ENCODE peak calls at places on chromosome 15, in ten cellular contexts. S is GM06990, G is heart right ventricle, N is aorta, B is iPS DF 6.9, A is kidney epithelial cell, X is upper lobe of right lung, V is sigmoid colon, R is mammary epithelial cell, L is GM23338. W is an unnamed sample.

GRCh38 chr15:60917469-60918130 is 311.5 kb downstream of the RORA start:
- DNase-seq in S (no peak), G (peak; percentile 58), N (no peak), B (no peak), A (no peak), X (no peak), V (peak; percentile 90), R (no peak), L (no peak), W (no peak)

GRCh38 chr15:70036585-70037343 is 61.0 kb downstream of the TLE3 start:
- DNase-seq in S (peak; percentile 79), G (no peak), N (no peak), B (no peak), A (no peak), X (peak; percentile 55), V (no peak), R (peak; percentile 12), L (no peak), W (no peak)

GRCh38 chr15:32859246-32859645 is 141.4 kb downstream of the GREM1 start:
- DNase-seq in S (no peak), G (no peak), N (no peak), B (no peak), A (no peak), X (no peak), V (no peak), R (no peak), L (no peak), W (no peak)

GRCh38 chr15:35874260-35874905 is 328.4 kb upstream of the DPH6 start:
- DNase-seq in S (no peak), G (no peak), N (no peak), B (no peak), A (peak; percentile 84), X (no peak), V (no peak), R (peak; percentile 92), L (no peak), W (no peak)

GRCh38 chr15:26433818-26434217 is 339.0 kb downstream of the GABRB3 start:
- DNase-seq in S (no peak), G (peak; percentile 13), N (no peak), B (no peak), A (no peak), X (no peak), V (no peak), R (no peak), L (no peak), W (no peak)

GRCh38 chr15:76979996-76980520 is 14.9 kb upstream of the PSTPIP1 start:
- DNase-seq in S (no peak), G (no peak), N (peak; percentile 35), B (no peak), A (no peak), X (no peak), V (no peak), R (no peak), L (no peak), W (no peak)

GRCh38 chr15:62928242-62928995 is 114.1 kb upstream of the TPM1 start:
- DNase-seq in S (no peak), G (no peak), N (no peak), B (no peak), A (peak; percentile 42), X (no peak), V (no peak), R (peak; percentile 88), L (no peak), W (no peak)

GRCh38 chr15:76223521-76223920 is 87.7 kb downstream of the ETFA start:
- DNase-seq in S (peak; percentile 47), G (no peak), N (no peak), B (no peak), A (no peak), X (no peak), V (no peak), R (no peak), L (no peak), W (no peak)

GRCh38 chr15:83567318-83567717 is 86.6 kb upstream of the ADAMTSL3 start:
- DNase-seq in S (no peak), G (no peak), N (no peak), B (no peak), A (no peak), X (no peak), V (no peak), R (no peak), L (no peak), W (no peak)

GRCh38 chr15:81372571-81372970 is 1.4 kb downstream of the TMC3 start:
- DNase-seq in S (no peak), G (no peak), N (no peak), B (no peak), A (no peak), X (no peak), V (no peak), R (no peak), L (no peak), W (no peak)

GRCh38 chr15:57769266-57769665 is 62.8 kb downstream of the POLR2M start:
- DNase-seq in S (no peak), G (peak; percentile 76), N (peak; percentile 90), B (no peak), A (no peak), X (no peak), V (peak; percentile 71), R (no peak), L (no peak), W (no peak)

GRCh38 chr15:42080585-42081462 is 13.5 kb downstream of the PLA2G4D start:
- DNase-seq in S (no peak), G (no peak), N (no peak), B (no peak), A (no peak), X (no peak), V (peak; percentile 52), R (no peak), L (peak; percentile 68), W (peak; percentile 18)

GRCh38 chr15:99059010-99059981 is 45.6 kb upstream of the SYNM start:
- DNase-seq in S (peak; percentile 64), G (peak; percentile 75), N (peak; percentile 95), B (peak; percentile 57), A (peak; percentile 54), X (peak; percentile 82), V (peak; percentile 96), R (peak; percentile 30), L (peak; percentile 92), W (peak; percentile 93)

GRCh38 chr15:57578288-57578900 is 13.3 kb upstream of the MYZAP start:
- DNase-seq in S (no peak), G (no peak), N (no peak), B (no peak), A (no peak), X (no peak), V (no peak), R (no peak), L (no peak), W (no peak)

GRCh38 chr15:88658972-88659931 is 20.4 kb downstream of the ISG20 start:
- DNase-seq in S (no peak), G (no peak), N (peak; percentile 86), B (no peak), A (no peak), X (no peak), V (peak; percentile 56), R (peak; percentile 85), L (no peak), W (no peak)

GRCh38 chr15:53536479-53537120 is 222.9 kb downstream of the WDR72 start:
- DNase-seq in S (no peak), G (no peak), N (no peak), B (no peak), A (no peak), X (no peak), V (no peak), R (peak; percentile 76), L (no peak), W (no peak)

GRCh38 chr15:70302360-70302759 is 204.6 kb upstream of the TLE3 start:
- DNase-seq in S (no peak), G (no peak), N (no peak), B (no peak), A (no peak), X (no peak), V (no peak), R (no peak), L (no peak), W (no peak)

GRCh38 chr15:90994417-90995311 is at the start of gene PRC1:
- DNase-seq in S (peak; percentile 98), G (peak; percentile 99), N (peak; percentile 99), B (peak; percentile 87), A (peak; percentile 83), X (peak; percentile 99), V (peak; percentile 99), R (peak; percentile 99), L (peak; percentile 99), W (peak; percentile 98)
- H3K27me3 ChIP-seq in S (no peaks in the 10 kb centered on the region), G (no peaks in the 10 kb centered on the region), N (no peaks in the 10 kb centered on the region), B (no peaks in the 10 kb centered on the region), A (no peaks in the 10 kb centered on the region), X (no peaks in the 10 kb centered on the region), V (no peaks in the 10 kb centered on the region), R (no peaks in the 10 kb centered on the region), L (no peaks in the 10 kb centered on the region), W (no peaks in the 10 kb centered on the region)

DNA sequence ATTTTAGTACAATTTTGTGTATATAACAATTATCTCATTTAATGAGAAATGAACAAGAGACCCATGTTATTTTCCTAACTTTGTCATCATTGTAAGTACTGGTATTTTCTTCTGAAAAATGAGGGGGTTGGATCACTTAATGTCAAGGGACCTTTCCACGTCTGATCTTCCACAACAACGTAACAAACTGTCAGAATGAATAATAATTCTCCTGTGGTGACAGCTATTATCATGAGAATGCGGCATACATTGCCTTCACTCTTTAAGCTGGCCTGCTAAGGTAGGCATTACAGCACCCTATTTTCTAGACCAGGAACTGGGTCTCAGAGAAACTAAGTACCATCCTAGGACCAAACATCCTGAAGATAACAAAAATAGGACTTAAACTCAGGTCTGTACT is 31.5 kb upstream of the MINAR1 start:
- DNase-seq in S (no peak), G (no peak), N (no peak), B (no peak), A (no peak), X (no peak), V (no peak), R (no peak), L (no peak), W (no peak)
- H3K4me3 ChIP-seq in S (no peak overlapping the region), G (no peak overlapping the region), N (no peak overlapping the region), B (no peak overlapping the region), A (no peak overlapping the region), X (no peak overlapping the region), V (no peak overlapping the region), R (no peak overlapping the region), L (no peak overlapping the region), W (no peak overlapping the region)

GRCh38 chr15:40949756-40950207 is 3.5 kb upstream of the CHAC1 start:
- DNase-seq in S (no peak), G (no peak), N (no peak), B (no peak), A (no peak), X (no peak), V (no peak), R (no peak), L (no peak), W (no peak)
- H3K27me3 ChIP-seq in S (no peaks in the 10 kb centered on the region), G (no peaks in the 10 kb centered on the region), N (no peaks in the 10 kb centered on the region), B (no peaks in the 10 kb centered on the region), A (no peaks in the 10 kb centered on the region), X (no peaks in the 10 kb centered on the region), V (no peaks in the 10 kb centered on the region), R (no peaks in the 10 kb centered on the region), L (no peaks in the 10 kb centered on the region), W (no peaks in the 10 kb centered on the region)

DNA sequence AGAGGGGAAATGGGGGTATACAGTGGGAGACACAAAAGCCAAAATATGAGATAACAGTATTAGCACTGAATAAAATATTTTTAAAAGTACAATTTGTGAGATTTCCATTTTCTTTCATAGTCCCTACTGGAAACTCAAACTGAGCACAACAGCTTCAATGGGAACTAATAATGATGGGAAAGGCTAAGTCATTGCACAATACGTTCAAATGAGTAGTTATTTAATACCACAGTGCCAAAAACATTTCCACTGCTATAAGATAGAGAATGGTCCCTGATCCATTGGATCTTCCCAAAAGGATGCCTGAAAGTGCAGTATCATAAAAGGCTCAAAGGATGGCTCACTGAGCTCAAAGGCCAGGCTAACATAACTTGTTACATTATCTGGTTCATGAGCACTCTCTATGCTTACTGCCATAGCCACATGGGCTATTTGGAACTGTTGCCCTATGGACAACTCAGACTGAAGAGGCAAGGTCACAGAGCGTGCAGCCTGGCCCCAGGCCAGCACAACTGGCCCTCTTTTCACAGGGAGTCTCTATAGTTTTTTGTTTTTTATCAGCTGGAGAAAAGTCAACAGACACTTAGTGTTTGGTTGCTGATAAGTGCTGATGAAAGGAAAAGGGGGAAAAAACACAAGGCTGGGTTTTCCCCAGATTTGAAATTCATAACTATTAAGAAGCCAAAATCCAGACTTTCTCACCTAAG is 54.1 kb upstream of the PPIB start:
- DNase-seq in S (no peak), G (peak; percentile 36), N (no peak), B (no peak), A (no peak), X (no peak), V (no peak), R (no peak), L (no peak), W (no peak)
- H3K4me3 ChIP-seq in S (no peak overlapping the region), G (no peak overlapping the region), N (no peak overlapping the region), B (no peak overlapping the region), A (no peak overlapping the region), X (no peak overlapping the region), V (no peak overlapping the region), R (no peak overlapping the region), L (no peak overlapping the region), W (no peak overlapping the region)

W was measured in SJSA1.